ENCODE peak calls at places on chromosomes 4 and X, in six cellular contexts. L is NCI-H446 treated with DMSO at 0.1 percent for 48 hours; Q is Caco-2; N is NCI-H774; B is WTC11; D is NK-92 treated with Interleukin-12 subunit alpha and Interleukin-12 subunit beta, amount 100 ng/mL, for 24 hours. P is an unnamed sample.

GRCh38 chr4:20272411-20272872 is 20.7 kb downstream of the SLIT2 start:
- DNase-seq in L (no peak), Q (no peak), N (no peak), B (no peak), D (no peak), P (no peak)

GRCh38 chrX:41514179-41514578 is 67.0 kb downstream of the NYX start:
- DNase-seq in L (no peak), Q (no peak), N (no peak), B (no peak), D (no peak), P (no peak)

GRCh38 chr4:7073526-7074390 is 5.9 kb upstream of the GRPEL1 start:
- DNase-seq in L (no peak), Q (peak; percentile 82), N (peak; percentile 38), B (peak; percentile 52), D (no peak), P (peak; percentile 39)

GRCh38 chr4:48329976-48330375 is 11.4 kb upstream of the SLAIN2 start:
- DNase-seq in L (no peak), Q (no peak), N (no peak), B (no peak), D (no peak), P (no peak)

GRCh38 chrX:137041329-137041728 is 7.5 kb upstream of the GPR101 start:
- DNase-seq in L (no peak), Q (no peak), N (no peak), B (no peak), D (no peak), P (no peak)

GRCh38 chr4:118917582-118917981 is 28.9 kb downstream of the SYNPO2 start:
- DNase-seq in L (no peak), Q (no peak), N (no peak), B (no peak), D (no peak), P (no peak)

GRCh38 chr4:7717946-7718490 is 221.6 kb downstream of the AFAP1 start:
- DNase-seq in L (no peak), Q (no peak), N (no peak), B (no peak), D (no peak), P (no peak)

GRCh38 chr4:43224591-43224990 is 332.1 kb downstream of the GRXCR1 start:
- DNase-seq in L (no peak), Q (no peak), N (no peak), B (no peak), D (no peak), P (no peak)

GRCh38 chrX:119465555-119465954 is 2.7 kb upstream of the SLC25A5 start:
- DNase-seq in L (no peak), Q (no peak), N (no peak), B (no peak), D (no peak), P (no peak)

GRCh38 chrX:98405376-98405775 is 1521.7 kb downstream of the RPA4 start:
- DNase-seq in L (peak; percentile 1), Q (no peak), N (no peak), B (no peak), D (no peak), P (no peak)

GRCh38 chrX:71085900-71086299 is 9.8 kb upstream of the FOXO4 start:
- DNase-seq in L (no peak), Q (no peak), N (no peak), B (no peak), D (no peak), P (no peak)

GRCh38 chrX:107678957-107679740 is 50.8 kb downstream of the PRPS1 start:
- DNase-seq in L (no peak), Q (no peak), N (no peak), B (no peak), D (peak; percentile 5), P (no peak)

GRCh38 chr4:78032446-78032845 is 24.7 kb upstream of the FRAS1 start:
- DNase-seq in L (no peak), Q (no peak), N (peak; percentile 94), B (no peak), D (no peak), P (peak; percentile 59)

P was measured in NCI-H1048.